ENCODE peak calls at places on chromosomes 11 and 22, in five cellular contexts. One of them, this sample, is unnamed.

GRCh38 chr11:92131289-92131890 is 93.2 kb upstream of the FAT3 start:
- DNase-seq in GM23338: no peak
- DNase-seq in AG04450: no peak
- DNase-seq in HL-60: no peak
- DNase-seq in AG09319: no peak
- DNase-seq in this sample: no peak

GRCh38 chr11:63290285-63290684 is 46.9 kb upstream of the SLC22A25 start:
- DNase-seq in AG09319: no peak
- DNase-seq in HL-60: no peak
- DNase-seq in AG04450: no peak
- DNase-seq in GM23338: no peak
- DNase-seq in this sample: no peak

GRCh38 chr11:64996710-64997380 is at the start of gene BATF2:
- DNase-seq in GM23338: peak; percentile 94
- DNase-seq in AG04450: no peak
- DNase-seq in HL-60: peak; percentile 47
- DNase-seq in AG09319: peak; percentile 41
- DNase-seq in this sample: peak; percentile 72

GRCh38 chr11:12430912-12431311 is 53.5 kb downstream of the PARVA start:
- DNase-seq in AG09319: peak; percentile 79
- DNase-seq in GM23338: no peak
- DNase-seq in AG04450: peak; percentile 77
- DNase-seq in HL-60: no peak
- DNase-seq in this sample: no peak

GRCh38 chr11:73752216-73752867 is 8.5 kb downstream of the RAB6A start:
- DNase-seq in AG04450: no peak
- DNase-seq in HL-60: peak; percentile 63
- DNase-seq in AG09319: no peak
- DNase-seq in GM23338: no peak
- DNase-seq in this sample: no peak

GRCh38 chr11:17513853-17514252 is 30.4 kb downstream of the USH1C start:
- DNase-seq in AG04450: no peak
- DNase-seq in HL-60: no peak
- DNase-seq in AG09319: no peak
- DNase-seq in GM23338: no peak
- DNase-seq in this sample: no peak

GRCh38 chr11:45606514-45607024 is 58.9 kb downstream of the CHST1 start:
- DNase-seq in HL-60: no peak
- DNase-seq in AG09319: no peak
- DNase-seq in GM23338: peak; percentile 93
- DNase-seq in AG04450: no peak
- DNase-seq in this sample: no peak

GRCh38 chr22:47129902-47130301 is 367.5 kb downstream of the TBC1D22A start:
- DNase-seq in AG04450: no peak
- DNase-seq in HL-60: peak; percentile 5
- DNase-seq in AG09319: no peak
- DNase-seq in GM23338: no peak
- DNase-seq in this sample: no peak

GRCh38 chr22:20024225-20025087 is 3.5 kb downstream of the TANGO2 start:
- DNase-seq in GM23338: no peak
- DNase-seq in AG09319: no peak
- DNase-seq in AG04450: no peak
- DNase-seq in HL-60: no peak
- DNase-seq in this sample: no peak

GRCh38 chr22:42608481-42609361 is 6.0 kb downstream of the POLDIP3 start:
- DNase-seq in HL-60: no peak
- DNase-seq in AG04450: peak; percentile 45
- DNase-seq in AG09319: no peak
- DNase-seq in GM23338: no peak
- DNase-seq in this sample: no peak

GRCh38 chr11:67265633-67266423 is 445 bp upstream of the GRK2 start:
- DNase-seq in HL-60: peak; percentile 61
- DNase-seq in AG09319: no peak
- DNase-seq in GM23338: peak; percentile 84
- DNase-seq in AG04450: no peak
- DNase-seq in this sample: peak; percentile 90

GRCh38 chr11:67261942-67262681 is 4.2 kb upstream of the GRK2 start:
- DNase-seq in AG09319: no peak
- DNase-seq in AG04450: no peak
- DNase-seq in GM23338: peak; percentile 60
- DNase-seq in HL-60: no peak
- DNase-seq in this sample: no peak

GRCh38 chr11:67262731-67263675 is 3.3 kb upstream of the GRK2 start:
- DNase-seq in AG04450: no peak
- DNase-seq in AG09319: peak; percentile 50
- DNase-seq in GM23338: peak; percentile 91
- DNase-seq in HL-60: peak; percentile 93
- DNase-seq in this sample: peak; percentile 85

GRCh38 chr11:67264886-67265632 is 1.2 kb upstream of the GRK2 start:
- DNase-seq in AG09319: no peak
- DNase-seq in HL-60: no peak
- DNase-seq in AG04450: no peak
- DNase-seq in GM23338: no peak
- DNase-seq in this sample: no peak

GRCh38 chr11:67264260-67264659 is 2.0 kb upstream of the GRK2 start:
- DNase-seq in AG09319: no peak
- DNase-seq in GM23338: no peak
- DNase-seq in HL-60: no peak
- DNase-seq in AG04450: no peak
- DNase-seq in this sample: no peak
- TF ChIP-seq CTCF in AG09319: no peak
- TF ChIP-seq CTCF in GM23338: no peak
- TF ChIP-seq CTCF in HL-60: no peak
- TF ChIP-seq CTCF in AG04450: no peak
- TF ChIP-seq CTCF in this sample: no peak

GRCh38 chr11:122808494-122808893 is 29.8 kb upstream of the CRTAM start:
- DNase-seq in AG09319: no peak
- DNase-seq in GM23338: no peak
- DNase-seq in HL-60: peak; percentile 59
- DNase-seq in AG04450: no peak
- DNase-seq in this sample: peak; percentile 60
- TF ChIP-seq CTCF in AG09319: no peak
- TF ChIP-seq CTCF in GM23338: no peak
- TF ChIP-seq CTCF in HL-60: no peak
- TF ChIP-seq CTCF in AG04450: no peak
- TF ChIP-seq CTCF in this sample: no peak

GRCh38 chr11:925496-926301 is at the start of gene AP2A2:
- DNase-seq in AG09319: peak; percentile 76
- DNase-seq in GM23338: peak; percentile 96
- DNase-seq in AG04450: peak; percentile 43
- DNase-seq in HL-60: peak; percentile 77
- DNase-seq in this sample: peak; percentile 98
- TF ChIP-seq CTCF in AG09319: peak; percentile 36
- TF ChIP-seq CTCF in GM23338: peak; percentile 76
- TF ChIP-seq CTCF in AG04450: peak; percentile 46
- TF ChIP-seq CTCF in HL-60: peak; percentile 41
- TF ChIP-seq CTCF in this sample: peak; percentile 98

DNA sequence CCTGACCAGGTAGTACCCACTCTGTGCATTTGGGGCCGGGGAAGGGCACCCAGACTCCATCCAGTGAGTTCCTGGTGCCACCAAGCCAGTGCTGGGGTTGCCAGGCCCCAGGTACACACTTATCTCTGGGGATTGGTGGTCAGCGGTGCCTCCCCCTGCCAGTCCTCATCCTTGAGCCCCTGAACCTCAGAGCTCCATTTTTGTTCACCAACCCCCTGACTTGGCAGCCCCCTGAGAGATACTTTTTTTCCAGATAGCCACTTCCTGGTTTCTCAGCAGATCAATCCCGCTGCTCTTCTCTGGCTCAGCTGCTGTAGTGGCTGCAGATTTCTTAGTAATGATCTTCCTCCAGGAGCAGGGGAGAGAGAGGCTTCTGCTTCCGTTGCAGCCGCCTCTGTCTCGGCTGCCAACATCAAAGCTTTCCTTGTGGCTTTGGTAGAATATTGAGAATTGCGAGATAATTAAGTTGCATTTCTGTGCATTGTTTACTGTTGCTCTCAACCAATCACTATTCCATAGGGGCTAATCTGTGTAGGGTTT is 92.0 kb downstream of the PKNOX2 start:
- DNase-seq in AG09319: no peak
- DNase-seq in AG04450: no peak
- DNase-seq in GM23338: no peak
- DNase-seq in HL-60: no peak
- DNase-seq in this sample: no peak
- TF ChIP-seq CTCF in AG09319: no peak
- TF ChIP-seq CTCF in AG04450: no peak
- TF ChIP-seq CTCF in GM23338: no peak
- TF ChIP-seq CTCF in HL-60: no peak
- TF ChIP-seq CTCF in this sample: no peak

DNA sequence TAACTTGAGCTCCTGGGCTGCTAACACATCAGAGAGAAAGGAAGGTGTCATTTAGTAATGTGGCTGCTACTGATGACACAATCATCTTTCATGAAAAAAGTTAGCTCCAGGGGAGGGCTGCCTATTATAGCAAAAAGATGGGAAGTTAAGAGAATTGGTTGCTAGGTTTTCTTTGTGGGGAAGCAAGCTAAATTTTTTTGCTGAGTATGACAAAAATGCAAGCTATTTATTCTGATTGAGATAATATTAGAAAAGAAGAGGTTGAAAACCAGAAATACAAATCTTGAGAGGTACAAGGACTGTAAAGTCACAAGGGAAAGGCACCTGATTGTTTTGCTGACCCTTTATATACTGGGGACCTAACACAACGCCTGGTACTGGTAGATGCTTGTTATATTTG is 24.0 kb upstream of the SYT9 start:
- DNase-seq in GM23338: no peak
- DNase-seq in AG04450: no peak
- DNase-seq in AG09319: no peak
- DNase-seq in HL-60: no peak
- DNase-seq in this sample: no peak
- TF ChIP-seq CTCF in GM23338: no peak
- TF ChIP-seq CTCF in AG04450: no peak
- TF ChIP-seq CTCF in AG09319: no peak
- TF ChIP-seq CTCF in HL-60: no peak
- TF ChIP-seq CTCF in this sample: no peak

GRCh38 chr11:2566223-2567025 is 121.6 kb downstream of the KCNQ1 start:
- DNase-seq in HL-60: no peak
- DNase-seq in AG04450: no peak
- DNase-seq in GM23338: no peak
- DNase-seq in AG09319: no peak
- DNase-seq in this sample: no peak
- TF ChIP-seq CTCF in HL-60: no peak
- TF ChIP-seq CTCF in AG04450: no peak
- TF ChIP-seq CTCF in GM23338: peak; percentile 52
- TF ChIP-seq CTCF in AG09319: no peak
- TF ChIP-seq CTCF in this sample: no peak

GRCh38 chr11:133081730-133082452 is 450.4 kb downstream of the OPCML start:
- DNase-seq in AG04450: no peak
- DNase-seq in GM23338: peak; percentile 53
- DNase-seq in AG09319: no peak
- DNase-seq in HL-60: no peak
- DNase-seq in this sample: no peak

GRCh38 chr11:133082453-133082781 is 449.9 kb downstream of the OPCML start:
- DNase-seq in GM23338: peak; percentile 92
- DNase-seq in AG04450: no peak
- DNase-seq in AG09319: no peak
- DNase-seq in HL-60: no peak
- DNase-seq in this sample: no peak

GRCh38 chr11:133086518-133086917 is 445.8 kb downstream of the OPCML start:
- DNase-seq in GM23338: no peak
- DNase-seq in AG09319: no peak
- DNase-seq in HL-60: no peak
- DNase-seq in AG04450: no peak
- DNase-seq in this sample: no peak

GRCh38 chr11:133081020-133081419 is 451.3 kb downstream of the OPCML start:
- DNase-seq in AG09319: no peak
- DNase-seq in HL-60: no peak
- DNase-seq in AG04450: no peak
- DNase-seq in GM23338: peak; percentile 76
- DNase-seq in this sample: no peak

DNA sequence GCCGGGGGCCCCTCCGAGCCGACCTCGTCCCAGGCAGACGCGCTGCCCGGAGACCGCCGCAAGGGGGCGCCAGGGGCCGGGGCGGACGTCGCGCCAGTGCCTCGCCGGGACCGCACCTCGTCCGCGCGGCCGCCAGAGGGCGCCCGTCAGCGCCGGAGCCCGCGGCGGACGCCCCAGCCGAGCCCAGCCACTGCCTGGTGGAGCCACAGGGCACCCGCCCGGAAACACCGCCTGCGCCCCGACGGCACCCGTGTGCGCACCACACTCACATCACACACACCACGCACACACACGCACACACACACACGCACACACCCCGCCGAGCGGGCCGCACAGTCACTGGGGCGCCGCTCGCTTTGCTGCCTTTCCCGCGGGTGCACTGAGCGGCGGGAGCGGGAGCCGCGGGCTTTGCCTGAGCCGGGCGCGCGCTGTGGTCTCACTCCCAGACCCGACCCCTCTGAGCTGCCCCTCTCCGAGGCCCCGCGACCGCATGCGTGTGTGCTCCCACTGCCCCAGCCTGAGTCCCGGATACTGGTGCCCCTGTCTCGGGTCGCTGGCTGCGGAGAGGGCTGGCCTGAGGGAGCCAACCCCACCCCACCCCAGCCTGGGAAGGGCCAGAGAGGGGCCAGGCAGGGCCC is 449.3 kb downstream of the OPCML start:
- DNase-seq in AG04450: no peak
- DNase-seq in AG09319: no peak
- DNase-seq in GM23338: peak; percentile 83
- DNase-seq in HL-60: peak; percentile 30
- DNase-seq in this sample: peak; percentile 91
- TF ChIP-seq CTCF in AG04450: peak; percentile 46
- TF ChIP-seq CTCF in AG09319: peak; percentile 28
- TF ChIP-seq CTCF in GM23338: peak; percentile 91
- TF ChIP-seq CTCF in HL-60: no peak
- TF ChIP-seq CTCF in this sample: peak; percentile 99

DNA sequence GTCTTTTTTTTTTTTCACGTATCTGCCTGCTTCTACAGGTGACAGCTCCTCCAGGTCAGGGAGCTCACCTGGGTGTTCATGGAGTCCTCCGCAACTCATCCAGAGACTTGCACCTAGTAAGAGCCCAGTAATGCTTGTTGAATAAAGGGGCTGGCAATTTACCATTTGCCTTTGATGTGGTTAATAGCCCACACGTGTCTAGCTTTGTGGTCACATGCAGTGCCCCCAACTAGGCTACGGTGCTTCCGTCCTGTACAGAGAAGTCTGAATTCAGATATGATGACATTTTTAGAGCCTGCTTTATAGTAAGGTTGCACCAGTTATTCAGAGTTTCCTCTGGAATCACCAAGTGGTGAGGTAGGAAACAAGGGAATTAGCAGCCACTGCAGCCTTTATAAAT is 199.4 kb upstream of the MTMR2 start:
- DNase-seq in GM23338: no peak
- DNase-seq in AG09319: no peak
- DNase-seq in AG04450: no peak
- DNase-seq in HL-60: no peak
- DNase-seq in this sample: no peak
- TF ChIP-seq CTCF in GM23338: no peak
- TF ChIP-seq CTCF in AG09319: no peak
- TF ChIP-seq CTCF in AG04450: no peak
- TF ChIP-seq CTCF in HL-60: no peak
- TF ChIP-seq CTCF in this sample: no peak

This sample was measured in GM13976.